ENCODE peak calls at places on chromosomes 3 and 15, in ten cellular contexts. One of them, this sample, is unnamed.

GRCh38 chr15:39095218-39095879 is 485.5 kb upstream of the THBS1 start:
- DNase-seq in lower lobe of right lung: no peak
- DNase-seq in uterus: no peak
- DNase-seq in right cardiac atrium: no peak
- DNase-seq in Panc1: no peak
- DNase-seq in PC-3: peak; percentile 37
- DNase-seq in heart right ventricle: no peak
- DNase-seq in colonic mucosa: no peak
- DNase-seq in endodermal cell: peak; percentile 65
- DNase-seq in caudate nucleus: no peak
- DNase-seq in this sample: no peak

GRCh38 chr3:66633564-66633963 is 132.7 kb upstream of the LRIG1 start:
- DNase-seq in lower lobe of right lung: no peak
- DNase-seq in uterus: no peak
- DNase-seq in right cardiac atrium: no peak
- DNase-seq in Panc1: no peak
- DNase-seq in PC-3: no peak
- DNase-seq in heart right ventricle: no peak
- DNase-seq in colonic mucosa: no peak
- DNase-seq in endodermal cell: no peak
- DNase-seq in caudate nucleus: no peak
- DNase-seq in this sample: no peak

GRCh38 chr3:161630791-161631190 is 134.2 kb downstream of the OTOL1 start:
- DNase-seq in lower lobe of right lung: no peak
- DNase-seq in uterus: no peak
- DNase-seq in right cardiac atrium: no peak
- DNase-seq in Panc1: no peak
- DNase-seq in PC-3: peak; percentile 38
- DNase-seq in heart right ventricle: no peak
- DNase-seq in colonic mucosa: no peak
- DNase-seq in endodermal cell: peak; percentile 61
- DNase-seq in caudate nucleus: no peak
- DNase-seq in this sample: no peak

GRCh38 chr15:98658831-98659699 is 10.7 kb downstream of the IGF1R start:
- DNase-seq in lower lobe of right lung: no peak
- DNase-seq in uterus: peak; percentile 37
- DNase-seq in right cardiac atrium: no peak
- DNase-seq in Panc1: peak; percentile 39
- DNase-seq in PC-3: peak; percentile 74
- DNase-seq in heart right ventricle: no peak
- DNase-seq in colonic mucosa: peak; percentile 54
- DNase-seq in endodermal cell: peak; percentile 57
- DNase-seq in caudate nucleus: no peak
- DNase-seq in this sample: no peak

GRCh38 chr3:155554777-155555445 is 190.0 kb downstream of the PLCH1 start:
- DNase-seq in lower lobe of right lung: no peak
- DNase-seq in uterus: no peak
- DNase-seq in right cardiac atrium: no peak
- DNase-seq in Panc1: no peak
- DNase-seq in PC-3: no peak
- DNase-seq in heart right ventricle: no peak
- DNase-seq in colonic mucosa: no peak
- DNase-seq in endodermal cell: peak; percentile 50
- DNase-seq in caudate nucleus: no peak
- DNase-seq in this sample: no peak

GRCh38 chr15:40103124-40103858 is 5.4 kb downstream of the BMF start:
- DNase-seq in lower lobe of right lung: peak; percentile 87
- DNase-seq in uterus: peak; percentile 80
- DNase-seq in right cardiac atrium: peak; percentile 76
- DNase-seq in Panc1: no peak
- DNase-seq in PC-3: peak; percentile 91
- DNase-seq in heart right ventricle: peak; percentile 83
- DNase-seq in colonic mucosa: peak; percentile 90
- DNase-seq in endodermal cell: peak; percentile 91
- DNase-seq in caudate nucleus: peak; percentile 78
- DNase-seq in this sample: peak; percentile 68

GRCh38 chr3:194023501-194024280 is 112.3 kb upstream of the HES1 start:
- DNase-seq in lower lobe of right lung: no peak
- DNase-seq in uterus: no peak
- DNase-seq in right cardiac atrium: no peak
- DNase-seq in Panc1: no peak
- DNase-seq in PC-3: peak; percentile 25
- DNase-seq in heart right ventricle: no peak
- DNase-seq in colonic mucosa: no peak
- DNase-seq in endodermal cell: no peak
- DNase-seq in caudate nucleus: no peak
- DNase-seq in this sample: no peak

GRCh38 chr3:160027541-160028195 is 39.0 kb downstream of the IL12A start:
- DNase-seq in lower lobe of right lung: no peak
- DNase-seq in uterus: no peak
- DNase-seq in right cardiac atrium: no peak
- DNase-seq in Panc1: no peak
- DNase-seq in PC-3: peak; percentile 82
- DNase-seq in heart right ventricle: no peak
- DNase-seq in colonic mucosa: no peak
- DNase-seq in endodermal cell: no peak
- DNase-seq in caudate nucleus: no peak
- DNase-seq in this sample: no peak

GRCh38 chr3:133548090-133548489 is 25.4 kb upstream of the CDV3 start:
- DNase-seq in lower lobe of right lung: no peak
- DNase-seq in uterus: no peak
- DNase-seq in right cardiac atrium: no peak
- DNase-seq in Panc1: no peak
- DNase-seq in PC-3: no peak
- DNase-seq in heart right ventricle: no peak
- DNase-seq in colonic mucosa: no peak
- DNase-seq in endodermal cell: no peak
- DNase-seq in caudate nucleus: no peak
- DNase-seq in this sample: no peak

DNA sequence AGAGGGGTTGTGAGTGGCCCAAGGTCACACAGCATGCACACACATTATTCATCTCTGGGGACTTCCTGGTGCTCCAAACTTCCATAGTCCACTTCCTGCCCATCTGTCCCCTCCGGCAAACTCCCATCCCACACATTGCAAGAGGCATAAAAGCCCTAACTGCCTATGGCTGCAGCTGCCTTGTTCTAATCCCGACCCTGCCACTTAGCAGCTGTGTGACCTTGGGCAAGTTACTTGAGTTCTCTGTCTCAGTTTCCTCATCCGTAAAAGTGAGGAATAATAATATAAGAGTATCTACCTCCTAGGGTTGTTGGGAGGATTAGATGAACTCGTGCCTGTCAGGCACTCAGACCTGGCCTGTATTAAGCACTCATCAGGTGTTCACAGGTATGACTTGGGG is 84.2 kb downstream of the SMAD6 start:
- DNase-seq in lower lobe of right lung: no peak
- DNase-seq in uterus: no peak
- DNase-seq in right cardiac atrium: no peak
- DNase-seq in Panc1: no peak
- DNase-seq in PC-3: no peak
- DNase-seq in heart right ventricle: no peak
- DNase-seq in colonic mucosa: no peak
- DNase-seq in endodermal cell: no peak
- DNase-seq in caudate nucleus: no peak
- DNase-seq in this sample: no peak
- H3K27ac ChIP-seq in lower lobe of right lung: no peak overlapping the region
- H3K27ac ChIP-seq in uterus: no peak overlapping the region
- H3K27ac ChIP-seq in right cardiac atrium: no peak overlapping the region
- H3K27ac ChIP-seq in Panc1: peak overlapping the region; percentile 67
- H3K27ac ChIP-seq in PC-3: no peak overlapping the region
- H3K27ac ChIP-seq in heart right ventricle: no peak overlapping the region
- H3K27ac ChIP-seq in colonic mucosa: no peak overlapping the region
- H3K27ac ChIP-seq in endodermal cell: no peak overlapping the region
- H3K27ac ChIP-seq in caudate nucleus: no peak overlapping the region
- H3K27ac ChIP-seq in this sample: no peak overlapping the region

GRCh38 chr3:76369170-76369569 is 583.8 kb upstream of the ZNF717 start:
- DNase-seq in lower lobe of right lung: no peak
- DNase-seq in uterus: no peak
- DNase-seq in right cardiac atrium: no peak
- DNase-seq in Panc1: no peak
- DNase-seq in PC-3: peak; percentile 46
- DNase-seq in heart right ventricle: no peak
- DNase-seq in colonic mucosa: no peak
- DNase-seq in endodermal cell: no peak
- DNase-seq in caudate nucleus: no peak
- DNase-seq in this sample: no peak

GRCh38 chr3:76365284-76365683 is 579.9 kb upstream of the ZNF717 start:
- DNase-seq in lower lobe of right lung: no peak
- DNase-seq in uterus: no peak
- DNase-seq in right cardiac atrium: no peak
- DNase-seq in Panc1: no peak
- DNase-seq in PC-3: no peak
- DNase-seq in heart right ventricle: no peak
- DNase-seq in colonic mucosa: no peak
- DNase-seq in endodermal cell: no peak
- DNase-seq in caudate nucleus: no peak
- DNase-seq in this sample: no peak

GRCh38 chr3:76362643-76363042 is 577.3 kb upstream of the ZNF717 start:
- DNase-seq in lower lobe of right lung: no peak
- DNase-seq in uterus: no peak
- DNase-seq in right cardiac atrium: no peak
- DNase-seq in Panc1: no peak
- DNase-seq in PC-3: no peak
- DNase-seq in heart right ventricle: no peak
- DNase-seq in colonic mucosa: no peak
- DNase-seq in endodermal cell: no peak
- DNase-seq in caudate nucleus: no peak
- DNase-seq in this sample: no peak

GRCh38 chr3:76370749-76371148 is 585.4 kb upstream of the ZNF717 start:
- DNase-seq in lower lobe of right lung: no peak
- DNase-seq in uterus: no peak
- DNase-seq in right cardiac atrium: no peak
- DNase-seq in Panc1: no peak
- DNase-seq in PC-3: no peak
- DNase-seq in heart right ventricle: no peak
- DNase-seq in colonic mucosa: no peak
- DNase-seq in endodermal cell: no peak
- DNase-seq in caudate nucleus: no peak
- DNase-seq in this sample: no peak

GRCh38 chr3:76367281-76367680 is 581.9 kb upstream of the ZNF717 start:
- DNase-seq in lower lobe of right lung: no peak
- DNase-seq in uterus: no peak
- DNase-seq in right cardiac atrium: no peak
- DNase-seq in Panc1: no peak
- DNase-seq in PC-3: no peak
- DNase-seq in heart right ventricle: no peak
- DNase-seq in colonic mucosa: no peak
- DNase-seq in endodermal cell: no peak
- DNase-seq in caudate nucleus: no peak
- DNase-seq in this sample: no peak
- H3K27ac ChIP-seq in lower lobe of right lung: no peak overlapping the region
- H3K27ac ChIP-seq in uterus: no peak overlapping the region
- H3K27ac ChIP-seq in right cardiac atrium: no peak overlapping the region
- H3K27ac ChIP-seq in Panc1: no peak overlapping the region
- H3K27ac ChIP-seq in PC-3: no peak overlapping the region
- H3K27ac ChIP-seq in heart right ventricle: no peak overlapping the region
- H3K27ac ChIP-seq in colonic mucosa: no peak overlapping the region
- H3K27ac ChIP-seq in endodermal cell: no peak overlapping the region
- H3K27ac ChIP-seq in caudate nucleus: no peak overlapping the region
- H3K27ac ChIP-seq in this sample: no peak overlapping the region

GRCh38 chr3:109644332-109644731 is 307.0 kb upstream of the DPPA4 start:
- DNase-seq in lower lobe of right lung: no peak
- DNase-seq in uterus: no peak
- DNase-seq in right cardiac atrium: no peak
- DNase-seq in Panc1: no peak
- DNase-seq in PC-3: no peak
- DNase-seq in heart right ventricle: no peak
- DNase-seq in colonic mucosa: no peak
- DNase-seq in endodermal cell: no peak
- DNase-seq in caudate nucleus: no peak
- DNase-seq in this sample: no peak
- H3K27ac ChIP-seq in lower lobe of right lung: no peak overlapping the region
- H3K27ac ChIP-seq in uterus: no peak overlapping the region
- H3K27ac ChIP-seq in right cardiac atrium: no peak overlapping the region
- H3K27ac ChIP-seq in Panc1: no peak overlapping the region
- H3K27ac ChIP-seq in PC-3: peak overlapping the region; percentile 77
- H3K27ac ChIP-seq in heart right ventricle: no peak overlapping the region
- H3K27ac ChIP-seq in colonic mucosa: no peak overlapping the region
- H3K27ac ChIP-seq in endodermal cell: no peak overlapping the region
- H3K27ac ChIP-seq in caudate nucleus: no peak overlapping the region
- H3K27ac ChIP-seq in this sample: no peak overlapping the region

DNA sequence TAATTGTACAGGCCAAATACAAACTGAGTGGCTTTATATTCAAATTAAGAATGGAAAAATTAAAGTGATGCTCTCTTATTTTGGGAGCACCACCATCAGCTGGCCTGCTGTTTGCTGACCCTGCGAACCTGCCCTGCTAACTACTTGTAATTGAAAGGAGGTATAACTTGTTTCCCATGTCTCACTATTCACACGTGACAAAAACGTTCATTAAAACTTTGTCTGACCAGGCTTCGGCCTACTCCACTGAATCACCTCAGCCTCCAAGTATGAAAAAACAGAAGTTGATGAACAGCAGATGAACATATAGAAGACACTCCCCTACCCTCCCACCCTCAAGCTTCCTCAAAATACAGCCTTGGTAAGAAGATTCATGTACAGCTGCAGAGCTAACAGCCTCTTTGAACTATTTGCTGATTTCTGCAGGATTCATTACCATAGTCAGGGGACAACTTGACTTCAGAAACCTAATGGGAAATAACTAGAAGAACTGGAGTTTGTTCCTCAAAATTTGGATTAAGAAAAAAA is 10.6 kb downstream of the RBM15B start:
- DNase-seq in lower lobe of right lung: no peak
- DNase-seq in uterus: no peak
- DNase-seq in right cardiac atrium: no peak
- DNase-seq in Panc1: no peak
- DNase-seq in PC-3: no peak
- DNase-seq in heart right ventricle: no peak
- DNase-seq in colonic mucosa: no peak
- DNase-seq in endodermal cell: no peak
- DNase-seq in caudate nucleus: no peak
- DNase-seq in this sample: no peak
- H3K27ac ChIP-seq in lower lobe of right lung: no peak overlapping the region
- H3K27ac ChIP-seq in uterus: no peak overlapping the region
- H3K27ac ChIP-seq in right cardiac atrium: no peak overlapping the region
- H3K27ac ChIP-seq in Panc1: no peak overlapping the region
- H3K27ac ChIP-seq in PC-3: no peak overlapping the region
- H3K27ac ChIP-seq in heart right ventricle: no peak overlapping the region
- H3K27ac ChIP-seq in colonic mucosa: no peak overlapping the region
- H3K27ac ChIP-seq in endodermal cell: no peak overlapping the region
- H3K27ac ChIP-seq in caudate nucleus: no peak overlapping the region
- H3K27ac ChIP-seq in this sample: no peak overlapping the region

GRCh38 chr15:74432271-74432967 is 1.3 kb downstream of the SEMA7A start:
- DNase-seq in lower lobe of right lung: no peak
- DNase-seq in uterus: no peak
- DNase-seq in right cardiac atrium: no peak
- DNase-seq in Panc1: no peak
- DNase-seq in PC-3: peak; percentile 18
- DNase-seq in heart right ventricle: no peak
- DNase-seq in colonic mucosa: no peak
- DNase-seq in endodermal cell: peak; percentile 58
- DNase-seq in caudate nucleus: no peak
- DNase-seq in this sample: no peak
- H3K27ac ChIP-seq in lower lobe of right lung: peak overlapping the region; percentile 76
- H3K27ac ChIP-seq in uterus: no peak overlapping the region
- H3K27ac ChIP-seq in right cardiac atrium: no peak overlapping the region
- H3K27ac ChIP-seq in Panc1: peak overlapping the region; percentile 12
- H3K27ac ChIP-seq in PC-3: peak overlapping the region; percentile 39
- H3K27ac ChIP-seq in heart right ventricle: no peak overlapping the region
- H3K27ac ChIP-seq in colonic mucosa: no peak overlapping the region
- H3K27ac ChIP-seq in endodermal cell: no peak overlapping the region
- H3K27ac ChIP-seq in caudate nucleus: no peak overlapping the region
- H3K27ac ChIP-seq in this sample: peak overlapping the region; percentile 93